ENCODE peak calls at places on chromosomes 3 and 15, in eight cellular contexts. J, L, X, Z, Y, B, C and F are unnamed samples.
A peak's percentile ranks its signal among the peaks of the same experiment; 100 is the strongest.

GRCh38 chr3:20316238-20316637 is 130.2 kb upstream of the SGO1 start:
- DNase-seq in J (no peak), L (peak; percentile 26), X (no peak), Z (no peak), Y (no peak), B (no peak), C (no peak), F (no peak)

GRCh38 chr3:133441867-133442270 is 42.0 kb downstream of the BFSP2 start:
- DNase-seq in J (no peak), L (no peak), X (no peak), Z (no peak), Y (no peak), B (no peak), C (no peak), F (no peak)

GRCh38 chr3:154244644-154245043 is 79.6 kb downstream of the DHX36 start:
- DNase-seq in J (no peak), L (peak; percentile 47), X (peak; percentile 60), Z (peak; percentile 56), Y (no peak), B (no peak), C (no peak), F (peak; percentile 60)

GRCh38 chr3:156483961-156484787 is 70.7 kb downstream of the SSR3 start:
- DNase-seq in J (no peak), L (peak; percentile 84), X (peak; percentile 71), Z (peak; percentile 82), Y (no peak), B (no peak), C (no peak), F (peak; percentile 68)

GRCh38 chr15:69719527-69719926 is 266.9 kb downstream of the RPLP1 start:
- DNase-seq in J (no peak), L (no peak), X (no peak), Z (no peak), Y (no peak), B (no peak), C (no peak), F (no peak)

GRCh38 chr3:96209703-96210102 is 604.7 kb upstream of the EPHA6 start:
- DNase-seq in J (peak; percentile 2), L (peak; percentile 79), X (no peak), Z (no peak), Y (no peak), B (no peak), C (no peak), F (peak; percentile 70)

GRCh38 chr15:75732809-75733451 is 20.3 kb upstream of the CSPG4 start:
- DNase-seq in J (peak; percentile 45), L (peak; percentile 71), X (peak; percentile 58), Z (peak; percentile 62), Y (no peak), B (peak; percentile 68), C (peak; percentile 59), F (peak; percentile 54)

GRCh38 chr15:42139596-42139995 is 16.8 kb downstream of the PLA2G4F start:
- DNase-seq in J (no peak), L (no peak), X (no peak), Z (no peak), Y (no peak), B (no peak), C (no peak), F (no peak)

GRCh38 chr3:10281951-10282350 is 10.8 kb downstream of the GHRL start:
- DNase-seq in J (no peak), L (no peak), X (no peak), Z (no peak), Y (no peak), B (no peak), C (no peak), F (no peak)

GRCh38 chr3:150256782-150257181 is 151.3 kb upstream of the TSC22D2 start:
- DNase-seq in J (no peak), L (no peak), X (no peak), Z (no peak), Y (no peak), B (no peak), C (no peak), F (no peak)

GRCh38 chr15:63003836-63004610 is 38.5 kb upstream of the TPM1 start:
- DNase-seq in J (no peak), L (no peak), X (no peak), Z (no peak), Y (no peak), B (no peak), C (no peak), F (no peak)

GRCh38 chr3:64352596-64352989 is 127.3 kb upstream of the PRICKLE2 start:
- DNase-seq in J (no peak), L (no peak), X (no peak), Z (no peak), Y (no peak), B (no peak), C (no peak), F (no peak)

GRCh38 chr3:107637416-107638182 is 114.8 kb downstream of the BBX start:
- DNase-seq in J (no peak), L (no peak), X (no peak), Z (no peak), Y (no peak), B (no peak), C (no peak), F (peak; percentile 32)

GRCh38 chr3:29758108-29759020 is 477.5 kb downstream of the RBMS3 start:
- DNase-seq in J (no peak), L (peak; percentile 24), X (peak; percentile 87), Z (peak; percentile 88), Y (no peak), B (no peak), C (no peak), F (peak; percentile 92)

GRCh38 chr15:101723161-101723873 is 956 bp downstream of the TARS3 start:
- DNase-seq in J (peak; percentile 34), L (peak; percentile 5), X (peak; percentile 26), Z (peak; percentile 32), Y (no peak), B (no peak), C (no peak), F (peak; percentile 18)

GRCh38 chr15:69459063-69459462 is 6.4 kb downstream of the RPLP1 start:
- DNase-seq in J (no peak), L (no peak), X (no peak), Z (no peak), Y (no peak), B (no peak), C (no peak), F (no peak)

GRCh38 chr3:25171118-25171912 is 256.7 kb upstream of the RARB start:
- DNase-seq in J (no peak), L (no peak), X (no peak), Z (no peak), Y (no peak), B (no peak), C (no peak), F (no peak)

GRCh38 chr15:25871403-25871802 is 8.3 kb upstream of the ATP10A start:
- DNase-seq in J (no peak), L (no peak), X (no peak), Z (no peak), Y (no peak), B (no peak), C (no peak), F (no peak)

GRCh38 chr3:126356373-126357298 is 572 bp downstream of the KLF15 start:
- DNase-seq in J (no peak), L (no peak), X (no peak), Z (peak; percentile 5), Y (no peak), B (peak; percentile 60), C (no peak), F (no peak)

GRCh38 chr15:88894819-88895767 is at the start of gene HAPLN3:
- DNase-seq in J (no peak), L (no peak), X (peak; percentile 21), Z (peak; percentile 52), Y (no peak), B (no peak), C (peak; percentile 51), F (no peak)

GRCh38 chr3:38576131-38577088 is 73.1 kb downstream of the SCN5A start:
- DNase-seq in J (no peak), L (no peak), X (no peak), Z (no peak), Y (no peak), B (no peak), C (no peak), F (no peak)

GRCh38 chr15:63708141-63708772 is 111.1 kb downstream of the FBXL22 start:
- DNase-seq in J (no peak), L (no peak), X (no peak), Z (peak; percentile 69), Y (no peak), B (no peak), C (no peak), F (no peak)

GRCh38 chr3:175940243-175940642 is 1081.1 kb downstream of the NAALADL2 start:
- DNase-seq in J (no peak), L (peak; percentile 69), X (peak; percentile 48), Z (no peak), Y (no peak), B (no peak), C (no peak), F (peak; percentile 1)

GRCh38 chr3:61087465-61087864 is 163.8 kb downstream of the FHIT start:
- DNase-seq in J (no peak), L (no peak), X (no peak), Z (no peak), Y (no peak), B (no peak), C (no peak), F (no peak)

GRCh38 chr3:29585368-29585767 is 304.5 kb downstream of the RBMS3 start:
- DNase-seq in J (no peak), L (no peak), X (no peak), Z (no peak), Y (no peak), B (no peak), C (no peak), F (peak; percentile 28)

GRCh38 chr3:194395767-194396527 is 3.1 kb downstream of the GP5 start:
- DNase-seq in J (no peak), L (no peak), X (no peak), Z (no peak), Y (no peak), B (no peak), C (no peak), F (no peak)

GRCh38 chr15:92869263-92869940 is 30.7 kb upstream of the CHD2 start:
- DNase-seq in J (no peak), L (peak; percentile 88), X (peak; percentile 47), Z (no peak), Y (no peak), B (no peak), C (no peak), F (peak; percentile 76)

GRCh38 chr15:63357657-63358161 is 23.9 kb downstream of the CA12 start:
- DNase-seq in J (no peak), L (no peak), X (no peak), Z (no peak), Y (no peak), B (no peak), C (no peak), F (no peak)